ENCODE peak calls at places on chromosomes 6 and 20, in eight cellular contexts. V, R, G, A, L, U, Y and S are unnamed samples.

GRCh38 chr6:41470341-41471063 is 75.7 kb upstream of the FOXP4 start:
- DNase-seq in U (no peak), L (no peak), V (no peak), R (no peak), A (peak), Y (peak), G (peak), S (peak)

GRCh38 chr6:41940759-41941279 is 789 bp downstream of the CCND3 start:
- DNase-seq in U (no peak), Y (peak), R (no peak), G (peak), V (peak), A (peak), L (peak), S (peak)

GRCh38 chr6:15796130-15796766 is 133.4 kb upstream of the DTNBP1 start:
- DNase-seq in R (no peak), U (no peak), A (no peak), L (no peak), Y (no peak), V (no peak), G (peak), S (no peak)

GRCh38 chr6:4936681-4937041 is 67.2 kb downstream of the RPP40 start:
- DNase-seq in L (no peak), U (no peak), Y (no peak), A (no peak), R (peak), V (no peak), G (peak), S (no peak)

GRCh38 chr6:100487638-100488037 is 22.9 kb upstream of the SIM1 start:
- DNase-seq in V (no peak), U (no peak), Y (no peak), G (no peak), R (no peak), L (no peak), A (no peak), S (no peak)

GRCh38 chr6:94813806-94814205 is 763.5 kb upstream of the MANEA start:
- DNase-seq in L (no peak), G (no peak), R (no peak), V (no peak), U (no peak), Y (no peak), A (no peak), S (no peak)

GRCh38 chr20:12345978-12346377 is 428.3 kb downstream of the BTBD3 start:
- DNase-seq in R (no peak), L (no peak), U (no peak), V (no peak), A (no peak), Y (no peak), G (no peak), S (no peak)

GRCh38 chr6:158611600-158612041 is 32.9 kb downstream of the DYNLT1 start:
- DNase-seq in Y (no peak), G (no peak), A (no peak), L (no peak), R (no peak), U (no peak), V (peak), S (no peak)

GRCh38 chr20:15220778-15221565 is 883.6 kb upstream of the FLRT3 start:
- DNase-seq in L (no peak), V (no peak), A (no peak), G (peak), U (no peak), Y (no peak), R (no peak), S (no peak)

GRCh38 chr6:97978855-97979271 is 695.8 kb upstream of the MMS22L start:
- DNase-seq in Y (no peak), L (no peak), V (no peak), R (peak), U (no peak), A (no peak), G (no peak), S (peak)

GRCh38 chr6:134373282-134373922 is 55.5 kb upstream of the SGK1 start:
- DNase-seq in V (peak), L (no peak), U (peak), G (peak), R (no peak), Y (no peak), A (peak), S (peak)

GRCh38 chr6:98839788-98840361 is 5.5 kb downstream of the POU3F2 start:
- DNase-seq in L (no peak), G (no peak), R (no peak), U (no peak), Y (no peak), V (peak), A (no peak), S (no peak)

GRCh38 chr20:20731945-20732296 is 19.5 kb upstream of the RALGAPA2 start:
- DNase-seq in R (no peak), Y (no peak), U (no peak), L (no peak), G (peak), A (no peak), V (no peak), S (no peak)

GRCh38 chr20:48638546-48638945 is 189.3 kb downstream of the PREX1 start:
- DNase-seq in R (no peak), U (no peak), V (no peak), G (peak), A (no peak), Y (no peak), L (no peak), S (no peak)

GRCh38 chr6:106910999-106911949 is 63.3 kb downstream of the CD24 start:
- DNase-seq in V (no peak), L (no peak), G (no peak), Y (no peak), A (no peak), R (peak), U (no peak), S (no peak)

GRCh38 chr6:159756508-159756907 is 5.3 kb upstream of the ACAT2 start:
- DNase-seq in Y (no peak), A (no peak), G (no peak), R (no peak), L (no peak), V (no peak), U (no peak), S (no peak)

GRCh38 chr20:32440069-32440757 is 82.1 kb downstream of the ASXL1 start:
- DNase-seq in G (no peak), R (no peak), Y (no peak), L (no peak), V (no peak), U (no peak), A (no peak), S (no peak)

GRCh38 chr6:41560440-41561192 is 14.4 kb downstream of the FOXP4 start:
- DNase-seq in A (peak), U (no peak), V (no peak), G (peak), R (no peak), Y (peak), L (peak), S (peak)

GRCh38 chr6:45655630-45656422 is 278.1 kb upstream of the SUPT3H start:
- DNase-seq in R (no peak), A (no peak), G (peak), L (no peak), U (no peak), V (no peak), Y (no peak), S (no peak)